ENCODE peak calls at places on chromosomes 11 and 22, in five cellular contexts. I is brain microvascular endothelial cell, Z is substantia nigra, G is D721Med, J is NAMALWA. D is an unnamed sample.

GRCh38 chr11:72426054-72426757 is 8.1 kb downstream of the CLPB start:
- DNase-seq in I (no peak), Z (no peak), G (no peak), J (no peak), D (peak)

GRCh38 chr22:24515025-24515338 is 19.9 kb downstream of the UPB1 start:
- DNase-seq in I (no peak), Z (no peak), G (no peak), J (no peak), D (no peak)

GRCh38 chr11:1228921-1229451 is 6.1 kb downstream of the MUC5B start:
- DNase-seq in I (no peak), Z (no peak), G (no peak), J (no peak), D (no peak)

GRCh38 chr22:42170946-42171345 is 40.3 kb upstream of the CYP2D6 start:
- DNase-seq in I (no peak), Z (no peak), G (no peak), J (no peak), D (no peak)

GRCh38 chr11:132024587-132025295 is 654.3 kb downstream of the NTM start:
- DNase-seq in I (peak), Z (no peak), G (no peak), J (no peak), D (no peak)

GRCh38 chr22:19130959-19131684 is at the start of gene TSSK2:
- DNase-seq in I (no peak), Z (no peak), G (no peak), J (no peak), D (no peak)

GRCh38 chr11:131938321-131938751 is 567.9 kb downstream of the NTM start:
- DNase-seq in I (no peak), Z (no peak), G (no peak), J (no peak), D (no peak)

GRCh38 chr11:74417379-74417804 is 19.2 kb upstream of the PGM2L1 start:
- DNase-seq in I (no peak), Z (no peak), G (no peak), J (no peak), D (peak)

GRCh38 chr11:3627291-3627690 is 14.5 kb downstream of the ART5 start:
- DNase-seq in I (peak), Z (no peak), G (no peak), J (no peak), D (no peak)

GRCh38 chr11:86559311-86559945 is 113.0 kb downstream of the ME3 start:
- DNase-seq in I (peak), Z (no peak), G (no peak), J (no peak), D (peak)

GRCh38 chr22:45493286-45493771 is 9.4 kb upstream of the FBLN1 start:
- DNase-seq in I (no peak), Z (no peak), G (no peak), J (no peak), D (peak)

GRCh38 chr22:29630987-29631386 is 27.6 kb downstream of the NF2 start:
- DNase-seq in I (no peak), Z (no peak), G (no peak), J (no peak), D (no peak)

GRCh38 chr11:116187026-116187425 is 585.8 kb downstream of the BUD13 start:
- DNase-seq in I (no peak), Z (no peak), G (no peak), J (no peak), D (no peak)

GRCh38 chr11:88739524-88739923 is 326.3 kb downstream of the GRM5 start:
- DNase-seq in I (no peak), Z (no peak), G (no peak), J (peak), D (no peak)

GRCh38 chr11:17256512-17256911 is 20.0 kb upstream of the NUCB2 start:
- DNase-seq in I (peak), Z (no peak), G (no peak), J (no peak), D (peak)

GRCh38 chr22:49971232-49972162 is 10.9 kb downstream of the PIM3 start:
- DNase-seq in I (peak), Z (peak), G (no peak), J (peak), D (no peak)

GRCh38 chr11:131897976-131898375 is 527.6 kb downstream of the NTM start:
- DNase-seq in I (peak), Z (no peak), G (no peak), J (no peak), D (no peak)

GRCh38 chr11:43680521-43681505 is at the start of gene HSD17B12:
- DNase-seq in I (peak), Z (peak), G (peak), J (peak), D (peak)

GRCh38 chr11:44943118-44943517 is 7.6 kb downstream of the TP53I11 start:
- DNase-seq in I (no peak), Z (no peak), G (no peak), J (peak), D (no peak)

GRCh38 chr11:117171007-117171647 is 7.4 kb upstream of the SIDT2 start:
- DNase-seq in I (no peak), Z (no peak), G (no peak), J (no peak), D (no peak)

GRCh38 chr22:47605886-47606285 is 843.4 kb downstream of the TBC1D22A start:
- DNase-seq in I (no peak), Z (no peak), G (no peak), J (no peak), D (no peak)

GRCh38 chr11:117179048-117179999 is 781 bp downstream of the SIDT2 start:
- DNase-seq in I (no peak), Z (peak), G (no peak), J (peak), D (peak)

GRCh38 chr11:7490054-7490453 is 4.7 kb downstream of the OLFML1 start:
- DNase-seq in I (peak), Z (no peak), G (no peak), J (no peak), D (no peak)

GRCh38 chr11:76424379-76424778 is 20.4 kb upstream of the EMSY start:
- DNase-seq in I (no peak), Z (no peak), G (no peak), J (no peak), D (no peak)

GRCh38 chr11:71940561-71941219 is 11.8 kb downstream of the RNF121 start:
- DNase-seq in I (no peak), Z (no peak), G (peak), J (no peak), D (no peak)

GRCh38 chr11:9529333-9529648 is 44.2 kb upstream of the WEE1 start:
- DNase-seq in I (no peak), Z (no peak), G (no peak), J (no peak), D (peak)

GRCh38 chr11:68042219-68043028 is 3.6 kb downstream of the TCIRG1 start:
- DNase-seq in I (no peak), Z (no peak), G (no peak), J (no peak), D (no peak)

GRCh38 chr11:121615506-121615905 is 162.7 kb upstream of the SORL1-AS1 start:
- DNase-seq in I (peak), Z (no peak), G (no peak), J (no peak), D (no peak)

GRCh38 chr11:74989269-74989655 is 529 bp downstream of the NEU3 start:
- DNase-seq in I (peak), Z (no peak), G (no peak), J (peak), D (peak)

GRCh38 chr11:9662273-9662672 is 1.6 kb upstream of the SWAP70 start:
- DNase-seq in I (no peak), Z (no peak), G (no peak), J (peak), D (no peak)

GRCh38 chr11:9736365-9736764 is 72.5 kb downstream of the SWAP70 start:
- DNase-seq in I (no peak), Z (no peak), G (no peak), J (no peak), D (no peak)

GRCh38 chr22:40572976-40573375 is 63.5 kb downstream of the MRTFA start:
- DNase-seq in I (no peak), Z (no peak), G (no peak), J (no peak), D (no peak)

D was measured in A673.